ENCODE peak calls at places on chromosome 16, in seven cellular contexts. L, T, G, Q, E, H and M are unnamed samples.

GRCh38 chr16:56137269-56137668 is 54.0 kb upstream of the GNAO1 start:
- DNase-seq in G (no peak), E (no peak), T (no peak), H (no peak), L (no peak), Q (no peak), M (no peak)

GRCh38 chr16:58501242-58502131 is 1.5 kb downstream of the NDRG4 start:
- DNase-seq in E (no peak), L (peak), T (no peak), H (peak), Q (peak), G (no peak), M (no peak)

GRCh38 chr16:78659216-78659615 is 559.8 kb downstream of the WWOX start:
- DNase-seq in Q (peak), T (no peak), E (no peak), H (no peak), G (no peak), L (no peak), M (no peak)

GRCh38 chr16:55647343-55647742 is 8.4 kb upstream of the SLC6A2 start:
- DNase-seq in E (no peak), T (no peak), L (no peak), Q (no peak), G (no peak), H (no peak), M (no peak)

GRCh38 chr16:4846503-4846900 is 586 bp downstream of the GLYR1 start:
- DNase-seq in L (peak), G (no peak), E (no peak), H (no peak), T (no peak), Q (peak), M (peak)

GRCh38 chr16:90077757-90078593 is 844 bp upstream of the PRDM7 start:
- DNase-seq in H (peak), E (no peak), L (peak), G (no peak), Q (peak), T (no peak), M (no peak)

GRCh38 chr16:10070591-10070990 is 111.6 kb downstream of the GRIN2A start:
- DNase-seq in T (no peak), E (no peak), L (no peak), G (no peak), Q (no peak), H (no peak), M (no peak)

GRCh38 chr16:30068750-30069574 is 3.4 kb downstream of the ALDOA start:
- DNase-seq in E (no peak), G (no peak), T (no peak), H (no peak), Q (peak), L (peak), M (peak)

GRCh38 chr16:56755038-56755437 is 25.1 kb downstream of the NUP93 start:
- DNase-seq in E (no peak), L (no peak), G (no peak), T (no peak), H (no peak), Q (no peak), M (no peak)

GRCh38 chr16:49287572-49287971 is 5.9 kb upstream of the CBLN1 start:
- DNase-seq in T (no peak), Q (no peak), H (no peak), L (peak), E (no peak), G (no peak), M (no peak)
- TF ChIP-seq REST in T (no peak), Q (no peak), H (no peak), L (no peak), E (no peak), G (no peak), M (no peak)

DNA sequence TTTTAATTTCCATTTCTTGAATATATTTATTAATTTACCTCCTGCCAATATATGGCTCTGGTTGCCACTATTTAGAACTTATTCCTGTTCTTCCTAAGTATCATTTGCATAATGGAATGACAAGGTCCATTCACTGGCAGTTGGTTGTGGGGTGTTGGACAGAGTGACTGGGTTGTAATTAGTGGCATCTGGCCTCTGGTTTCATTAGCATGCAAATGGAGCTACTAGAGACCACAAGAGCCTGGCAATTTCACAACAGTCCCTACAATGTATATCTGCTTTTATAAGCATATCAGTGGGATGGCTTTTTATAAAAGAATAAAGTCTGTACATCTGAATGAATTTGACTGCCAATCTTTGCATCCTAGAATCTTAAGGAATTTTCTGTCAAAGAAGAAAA is 1030.9 kb upstream of the CDH8 start:
- DNase-seq in Q (no peak), E (no peak), L (peak), T (no peak), G (no peak), H (no peak), M (no peak)
- TF ChIP-seq POLR2AphosphoS5 in Q (no peak), E (no peak), L (no peak), T (no peak), G (no peak), H (no peak), M (no peak)

GRCh38 chr16:85321856-85322271 is 209.6 kb upstream of the CIBAR2 start:
- DNase-seq in H (peak), G (no peak), Q (peak), L (no peak), T (no peak), E (no peak), M (no peak)
- TF ChIP-seq REST in H (no peak), G (no peak), Q (no peak), L (no peak), T (no peak), E (no peak), M (no peak)

GRCh38 chr16:1308036-1308976 is 1.1 kb upstream of the UBE2I start:
- DNase-seq in T (peak), Q (no peak), H (peak), L (peak), E (no peak), G (peak), M (no peak)
- TF ChIP-seq POLR2AphosphoS5 in T (peak), Q (no peak), H (peak), L (no peak), E (peak), G (peak), M (peak)

DNA sequence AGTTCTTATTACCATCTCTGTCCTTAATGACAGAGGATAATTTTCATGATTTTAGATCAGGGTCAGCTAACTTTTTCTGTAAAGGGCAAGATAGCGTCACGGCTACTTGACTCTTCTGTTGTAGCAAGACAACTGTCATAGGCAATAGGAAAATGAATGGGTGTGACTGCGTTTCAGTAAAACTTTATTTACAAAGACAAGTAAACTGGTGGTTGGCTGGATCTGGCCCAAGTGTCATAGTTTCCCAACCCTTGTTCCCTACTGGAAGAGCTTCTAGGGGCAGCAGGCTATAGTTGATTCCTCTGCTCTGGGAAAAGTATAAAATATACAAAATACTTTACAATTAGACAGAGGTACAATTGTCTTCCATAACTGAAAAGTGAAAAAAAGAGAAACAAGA is 50.6 kb upstream of the VPS4A start:
- DNase-seq in L (no peak), G (no peak), H (no peak), E (no peak), T (no peak), Q (no peak), M (no peak)
- TF ChIP-seq REST in L (no peak), G (no peak), H (no peak), E (no peak), T (no peak), Q (no peak), M (no peak)

DNA sequence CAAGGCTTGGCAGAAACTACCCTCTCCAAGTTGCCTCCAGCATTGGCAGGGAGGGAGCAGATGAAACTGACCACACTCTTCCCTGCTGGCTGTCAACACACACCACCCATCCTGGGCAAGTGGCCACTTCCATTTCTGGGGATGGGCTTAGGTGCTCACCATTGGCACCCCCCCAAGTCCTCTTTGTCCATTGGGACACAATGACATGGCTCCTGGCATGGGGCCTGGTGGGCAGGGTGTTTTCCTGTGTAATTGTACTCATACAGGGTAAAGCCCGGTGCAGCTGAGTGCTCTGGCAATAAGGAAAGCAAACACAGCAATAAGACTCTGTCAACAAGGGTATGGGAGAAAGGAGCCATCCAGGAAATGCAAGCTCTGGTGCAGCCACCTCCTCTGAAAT is 22.6 kb downstream of the SCNN1B start:
- DNase-seq in L (no peak), H (no peak), E (no peak), G (no peak), Q (no peak), T (no peak), M (no peak)
- TF ChIP-seq POLR2AphosphoS5 in L (no peak), H (no peak), E (no peak), G (no peak), Q (no peak), T (no peak), M (no peak)